ENCODE peak calls at places on chromosomes 12 and 14, in four cellular contexts. W is NCI-H774, H is Karpas-422, X is RWPE1. L is an unnamed sample.

GRCh38 chr12:103529306-103529705 is 33.5 kb upstream of the C12orf42 start:
- DNase-seq in W (peak), H (no peak), X (no peak), L (peak)

GRCh38 chr14:60106341-60106740 is 14.6 kb downstream of the PCNX4 start:
- DNase-seq in W (no peak), H (no peak), X (no peak), L (no peak)

GRCh38 chr14:42214981-42215491 is 608.4 kb downstream of the LRFN5 start:
- DNase-seq in W (no peak), H (no peak), X (peak), L (no peak)

GRCh38 chr12:112018571-112019237 is 5.5 kb downstream of the ERP29 start:
- DNase-seq in W (peak), H (no peak), X (peak), L (no peak)

GRCh38 chr14:52267501-52268190 is at the start of gene PTGDR:
- DNase-seq in W (no peak), H (no peak), X (no peak), L (no peak)

GRCh38 chr12:49292729-49293055 is 2.3 kb upstream of the PRPH start:
- DNase-seq in W (no peak), H (no peak), X (no peak), L (peak)

GRCh38 chr12:76644950-76645349 is 85.4 kb upstream of the OSBPL8 start:
- DNase-seq in W (no peak), H (no peak), X (no peak), L (no peak)

GRCh38 chr12:101957251-101957650 is 79.9 kb downstream of the DRAM1 start:
- DNase-seq in W (no peak), H (no peak), X (no peak), L (no peak)

GRCh38 chr12:43338848-43339526 is 213.0 kb downstream of the ADAMTS20 start:
- DNase-seq in W (peak), H (no peak), X (peak), L (peak)

GRCh38 chr12:2613674-2614073 is 181.1 kb upstream of the FKBP4 start:
- DNase-seq in W (no peak), H (no peak), X (peak), L (no peak)

GRCh38 chr12:118145113-118145797 is 9.3 kb downstream of the PEBP1 start:
- DNase-seq in W (no peak), H (no peak), X (no peak), L (peak)

GRCh38 chr14:26709019-26709418 is 111.2 kb upstream of the NOVA1 start:
- DNase-seq in W (no peak), H (no peak), X (no peak), L (no peak)

GRCh38 chr12:77435446-77436091 is 370.2 kb upstream of the E2F7 start:
- DNase-seq in W (no peak), H (no peak), X (no peak), L (no peak)

GRCh38 chr14:57823015-57823660 is 42.8 kb downstream of the SLC35F4 start:
- DNase-seq in W (no peak), H (no peak), X (peak), L (no peak)

GRCh38 chr12:110564471-110564991 is 18.6 kb downstream of the PPTC7 start:
- DNase-seq in W (no peak), H (no peak), X (no peak), L (no peak)

GRCh38 chr12:21788089-21788983 is 13.8 kb upstream of the KCNJ8 start:
- DNase-seq in W (no peak), H (no peak), X (no peak), L (no peak)

GRCh38 chr14:90815817-90816662 is at the start of gene TTC7B:
- DNase-seq in W (peak), H (no peak), X (peak), L (peak)

GRCh38 chr12:79648872-79649271 is 41.9 kb downstream of the PAWR start:
- DNase-seq in W (no peak), H (no peak), X (no peak), L (no peak)

GRCh38 chr14:102906616-102907302 is 15.7 kb upstream of the AMN start:
- DNase-seq in W (no peak), H (no peak), X (no peak), L (no peak)

GRCh38 chr14:50560929-50561280 is 960 bp downstream of the ATL1 start:
- DNase-seq in W (peak), H (no peak), X (peak), L (peak)

GRCh38 chr12:47087088-47087688 is 7.4 kb upstream of the AMIGO2 start:
- DNase-seq in W (peak), H (no peak), X (no peak), L (no peak)

GRCh38 chr12:122895290-122895689 is 634 bp downstream of the VPS37B start:
- DNase-seq in W (no peak), H (no peak), X (no peak), L (no peak)

GRCh38 chr12:54259194-54260011 is 20.5 kb downstream of the CBX5 start:
- DNase-seq in W (peak), H (peak), X (peak), L (peak)

GRCh38 chr12:103928736-103929050 is 1.5 kb upstream of the HSP90B1 start:
- DNase-seq in W (no peak), H (peak), X (no peak), L (no peak)

L was measured in NCI-H2171.